ENCODE peak calls at places on chromosomes 6 and 20, in six cellular contexts. K is Peyer's patch, V is substantia nigra, E is fibroblast of lung, J is cerebellum, P is NCI-H1417. Z is an unnamed sample.

GRCh38 chr6:21873562-21873961 is 280.0 kb downstream of the SOX4 start:
- DNase-seq in K (no peak), J (no peak), V (no peak), P (no peak), E (peak), Z (no peak)

GRCh38 chr6:5151955-5152401 is 66.8 kb downstream of the PPP1R3G start:
- DNase-seq in V (no peak), J (peak), P (no peak), E (peak), K (no peak), Z (no peak)

GRCh38 chr6:47633141-47633540 is 65.2 kb upstream of the ADGRF4 start:
- DNase-seq in E (no peak), J (peak), P (peak), V (no peak), K (no peak), Z (no peak)

GRCh38 chr6:87093199-87093598 is 1.7 kb downstream of the CGA start:
- DNase-seq in P (no peak), K (no peak), V (no peak), E (no peak), J (no peak), Z (no peak)

GRCh38 chr6:14640631-14641030 is 523.1 kb downstream of the CD83 start:
- DNase-seq in J (no peak), E (no peak), P (no peak), V (no peak), K (no peak), Z (no peak)

GRCh38 chr20:63896136-63896890 is 1.4 kb downstream of the DNAJC5 start:
- DNase-seq in K (peak), V (no peak), P (peak), E (peak), J (no peak), Z (peak)

GRCh38 chr6:136037246-136037884 is 185.9 kb downstream of the PDE7B start:
- DNase-seq in P (no peak), K (peak), V (no peak), J (no peak), E (peak), Z (no peak)

GRCh38 chr6:81298751-81299150 is 453.7 kb downstream of the TENT5A start:
- DNase-seq in K (no peak), V (no peak), J (no peak), P (no peak), E (no peak), Z (no peak)

GRCh38 chr6:150204705-150205472 is 62.0 kb downstream of the PPP1R14C start:
- DNase-seq in E (no peak), V (no peak), K (no peak), J (no peak), P (no peak), Z (no peak)

GRCh38 chr20:48990467-48990866 is 55.6 kb upstream of the CSE1L start:
- DNase-seq in K (no peak), E (no peak), P (no peak), V (no peak), J (no peak), Z (no peak)

GRCh38 chr6:52087498-52087999 is at the start of gene PKHD1:
- DNase-seq in K (no peak), P (no peak), V (no peak), E (no peak), J (no peak), Z (no peak)

GRCh38 chr6:89281779-89282246 is 33.3 kb downstream of the GABRR2 start:
- DNase-seq in V (no peak), P (peak), K (no peak), E (peak), J (no peak), Z (no peak)

GRCh38 chr6:117533775-117534174 is 51.3 kb downstream of the DCBLD1 start:
- DNase-seq in E (no peak), J (no peak), P (no peak), V (no peak), K (no peak), Z (no peak)

GRCh38 chr20:58059145-58059544 is 169.3 kb downstream of the ANKRD60 start:
- DNase-seq in V (no peak), J (no peak), E (no peak), P (no peak), K (no peak), Z (no peak)

GRCh38 chr6:157184202-157185015 is 138.9 kb downstream of the TMEM242 start:
- DNase-seq in V (peak), K (peak), J (peak), E (peak), P (peak), Z (peak)

GRCh38 chr6:82924799-82925535 is 140.7 kb downstream of the UBE3D start:
- DNase-seq in J (no peak), V (no peak), E (peak), K (no peak), P (no peak), Z (no peak)

GRCh38 chr6:170370413-170370812 is 63.9 kb downstream of the FAM120B start:
- DNase-seq in E (no peak), K (no peak), V (no peak), P (no peak), J (no peak), Z (no peak)

GRCh38 chr6:93789532-93789931 is 370.2 kb upstream of the EPHA7 start:
- DNase-seq in V (no peak), E (no peak), K (no peak), J (no peak), P (peak), Z (no peak)

GRCh38 chr6:135251416-135251815 is 70.3 kb downstream of the MYB start:
- DNase-seq in P (peak), K (no peak), E (no peak), V (no peak), J (no peak), Z (no peak)

GRCh38 chr6:36028887-36029324 is 1.3 kb downstream of the MAPK14 start:
- DNase-seq in J (peak), K (peak), E (peak), V (no peak), P (peak), Z (no peak)

GRCh38 chr20:10806539-10806938 is 132.7 kb upstream of the JAG1 start:
- DNase-seq in J (no peak), K (no peak), V (no peak), P (no peak), E (no peak), Z (no peak)

GRCh38 chr6:51926125-51926524 is 161.3 kb downstream of the PKHD1 start:
- DNase-seq in P (no peak), V (no peak), J (no peak), E (no peak), K (no peak), Z (no peak)

GRCh38 chr6:81933648-81934047 is 181.2 kb upstream of the TENT5A start:
- DNase-seq in V (no peak), P (no peak), K (peak), J (no peak), E (peak), Z (no peak)

GRCh38 chr6:16770701-16771569 is 9.7 kb upstream of the ATXN1 start:
- DNase-seq in P (peak), V (peak), K (peak), J (peak), E (peak), Z (peak)

GRCh38 chr6:19891446-19891845 is 54.3 kb downstream of the ID4 start:
- DNase-seq in K (no peak), P (no peak), J (no peak), E (no peak), V (no peak), Z (no peak)

GRCh38 chr6:64505312-64505711 is 869.7 kb downstream of the PHF3 start:
- DNase-seq in P (no peak), E (peak), V (no peak), J (no peak), K (no peak), Z (no peak)

GRCh38 chr20:32585011-32585518 is at the start of gene NOL4L:
- DNase-seq in V (no peak), E (no peak), P (peak), K (no peak), J (peak), Z (peak)

GRCh38 chr6:144951730-144952437 is 666.7 kb downstream of the UTRN start:
- DNase-seq in E (no peak), J (no peak), V (no peak), P (no peak), K (no peak), Z (no peak)